ENCODE peak calls at places on chromosomes 5 and 9, in nine cellular contexts. F is PC-9, O is IMR-90, S is Karpas-422, B is GM23338, N is HepG2, W is fibroblast of lung, H is PC-3, U is H9. V is an unnamed sample.

GRCh38 chr5:32201140-32201539 is 27.0 kb upstream of the GOLPH3 start:
- DNase-seq in F (no peak), O (peak; percentile 46), S (no peak), B (no peak), N (peak; percentile 71), W (no peak), H (no peak), U (no peak), V (no peak)

GRCh38 chr9:99778308-99778707 is 43.4 kb upstream of the NR4A3 start:
- DNase-seq in F (peak; percentile 18), O (peak; percentile 89), S (no peak), B (no peak), N (no peak), W (peak; percentile 84), H (peak; percentile 78), U (no peak), V (peak; percentile 26)

GRCh38 chr5:61746836-61747575 is 414.9 kb downstream of the ZSWIM6 start:
- DNase-seq in F (no peak), O (no peak), S (no peak), B (no peak), N (no peak), W (peak; percentile 72), H (no peak), U (no peak), V (no peak)

GRCh38 chr9:97501972-97502221 is 431 bp downstream of the TMOD1 start:
- DNase-seq in F (no peak), O (no peak), S (no peak), B (peak; percentile 64), N (no peak), W (no peak), H (no peak), U (no peak), V (no peak)

GRCh38 chr9:112487799-112488345 is 1.2 kb downstream of the KIAA1958 start:
- DNase-seq in F (no peak), O (no peak), S (peak; percentile 52), B (no peak), N (no peak), W (peak; percentile 32), H (peak; percentile 5), U (no peak), V (no peak)

GRCh38 chr5:159324986-159325385 is 5.3 kb downstream of the IL12B start:
- DNase-seq in F (no peak), O (no peak), S (no peak), B (no peak), N (no peak), W (peak; percentile 45), H (no peak), U (no peak), V (no peak)

GRCh38 chr5:132883261-132883834 is 9.9 kb downstream of the LEAP2 start:
- DNase-seq in F (peak; percentile 18), O (peak; percentile 74), S (peak; percentile 80), B (peak; percentile 67), N (peak; percentile 78), W (peak; percentile 64), H (peak; percentile 63), U (peak; percentile 40), V (peak; percentile 11)

GRCh38 chr5:4613440-4613839 is 526.7 kb upstream of the ADAMTS16 start:
- DNase-seq in F (no peak), O (no peak), S (no peak), B (no peak), N (no peak), W (no peak), H (no peak), U (no peak), V (no peak)

GRCh38 chr9:69174645-69175487 is 789 bp downstream of the TJP2 start:
- DNase-seq in F (peak; percentile 65), O (peak; percentile 98), S (no peak), B (peak; percentile 78), N (peak; percentile 48), W (peak; percentile 99), H (peak; percentile 91), U (peak; percentile 55), V (no peak)

DNA sequence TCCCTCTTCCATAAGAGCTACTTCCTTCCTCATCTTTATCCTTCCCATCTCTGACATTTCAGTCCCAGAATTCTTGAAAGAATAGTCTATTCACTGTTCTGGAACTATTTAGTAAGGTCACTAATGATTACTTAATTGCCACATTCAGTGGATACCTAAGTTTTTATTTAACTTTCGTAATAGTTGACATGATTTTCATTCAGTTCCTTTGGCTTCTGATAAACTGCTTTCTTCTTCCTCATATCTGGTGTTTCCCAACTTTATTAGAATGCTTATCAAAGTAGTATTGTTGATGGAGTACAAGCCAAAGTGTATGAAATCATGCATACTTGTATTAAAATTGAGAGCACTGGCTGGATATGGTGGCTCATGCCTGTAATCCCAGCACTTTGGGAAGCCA is 10.8 kb downstream of the UBE2D2 start:
- DNase-seq in F (no peak), O (no peak), S (no peak), B (no peak), N (no peak), W (no peak), H (no peak), U (no peak), V (no peak)
- H3K4me2 ChIP-seq in F (no peak overlapping the region), O (no peak overlapping the region), S (no peak overlapping the region), B (no peak overlapping the region), N (no peak overlapping the region), W (no peak overlapping the region), H (no peak overlapping the region), U (no peak overlapping the region), V (no peak overlapping the region)

GRCh38 chr9:536597-537511 is 304.6 kb upstream of the DMRT1 start:
- DNase-seq in F (no peak), O (no peak), S (no peak), B (no peak), N (no peak), W (no peak), H (no peak), U (no peak), V (no peak)

GRCh38 chr9:530681-531080 is 310.8 kb upstream of the DMRT1 start:
- DNase-seq in F (peak; percentile 8), O (peak; percentile 2), S (no peak), B (no peak), N (no peak), W (peak; percentile 37), H (peak; percentile 60), U (no peak), V (no peak)

GRCh38 chr9:532707-533106 is 308.8 kb upstream of the DMRT1 start:
- DNase-seq in F (no peak), O (no peak), S (no peak), B (no peak), N (no peak), W (no peak), H (no peak), U (no peak), V (no peak)

GRCh38 chr9:534886-535285 is 306.6 kb upstream of the DMRT1 start:
- DNase-seq in F (peak; percentile 1), O (no peak), S (no peak), B (no peak), N (no peak), W (no peak), H (peak; percentile 60), U (no peak), V (no peak)

DNA sequence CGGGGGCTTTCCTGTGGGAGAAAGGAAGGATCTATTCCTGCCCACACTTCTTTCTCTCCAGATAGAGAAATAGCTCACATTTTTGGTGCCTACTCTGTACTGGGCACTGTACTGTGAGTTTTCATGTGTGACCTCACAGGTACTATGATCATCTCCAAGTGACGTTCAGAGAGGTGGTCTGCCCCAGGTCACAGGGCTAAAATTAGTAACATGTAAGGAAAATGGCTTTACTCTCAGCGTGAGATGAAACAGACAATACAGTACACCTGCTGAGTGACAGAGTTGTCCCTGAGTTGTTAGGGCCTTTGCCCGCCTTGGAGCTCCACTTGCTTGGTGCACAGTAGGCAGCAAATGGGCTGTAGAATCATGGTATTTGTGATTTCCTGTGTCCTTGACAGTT is 306.1 kb upstream of the DMRT1 start:
- DNase-seq in F (no peak), O (no peak), S (no peak), B (no peak), N (no peak), W (no peak), H (no peak), U (no peak), V (no peak)
- H3K4me1 ChIP-seq in F (no peaks in the 10 kb centered on the region), O (no peaks in the 10 kb centered on the region), S (peaks cover 75% of the 10 kb centered on the region), B (peaks cover 59% of the 10 kb centered on the region), N (no peaks in the 10 kb centered on the region), W (no peaks in the 10 kb centered on the region), H (peaks cover 19% of the 10 kb centered on the region), U (peaks cover 11% of the 10 kb centered on the region), V (peaks cover 38% of the 10 kb centered on the region)

GRCh38 chr5:19706776-19707175 is 281.2 kb downstream of the CDH18 start:
- DNase-seq in F (no peak), O (no peak), S (no peak), B (no peak), N (no peak), W (no peak), H (no peak), U (no peak), V (no peak)

GRCh38 chr5:19713740-19714139 is 274.3 kb downstream of the CDH18 start:
- DNase-seq in F (no peak), O (no peak), S (no peak), B (no peak), N (no peak), W (no peak), H (peak; percentile 17), U (no peak), V (no peak)

DNA sequence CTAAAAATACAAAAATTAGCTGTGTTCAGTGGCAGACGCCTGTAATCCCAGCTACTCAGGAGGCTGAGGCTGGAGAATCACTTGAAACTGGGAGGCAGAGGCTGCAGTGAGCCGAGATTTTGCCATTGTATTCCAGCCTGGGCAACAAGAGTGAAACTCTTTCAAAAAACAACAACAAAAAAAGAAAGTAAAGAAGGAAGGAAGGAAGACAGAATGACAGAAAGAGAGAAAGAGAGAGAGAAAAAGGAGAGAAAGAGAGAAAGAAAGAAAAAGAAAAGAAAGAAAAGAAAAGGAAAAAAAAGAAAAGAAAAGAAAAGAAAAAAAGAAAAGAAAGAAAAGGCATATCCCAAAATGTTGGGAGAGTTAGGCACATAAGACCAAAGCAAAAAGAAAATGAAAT is 278.6 kb downstream of the CDH18 start:
- DNase-seq in F (no peak), O (no peak), S (no peak), B (no peak), N (no peak), W (no peak), H (no peak), U (no peak), V (no peak)
- H3K4me2 ChIP-seq in F (no peak overlapping the region), O (no peak overlapping the region), S (no peak overlapping the region), B (no peak overlapping the region), N (no peak overlapping the region), W (no peak overlapping the region), H (no peak overlapping the region), U (no peak overlapping the region), V (no peak overlapping the region)

GRCh38 chr9:125238127-125238914 is 2.8 kb downstream of the HSPA5 start:
- DNase-seq in F (no peak), O (no peak), S (no peak), B (no peak), N (no peak), W (no peak), H (no peak), U (no peak), V (no peak)

GRCh38 chr9:125241000-125241862 is at the start of gene HSPA5:
- DNase-seq in F (peak; percentile 99), O (peak; percentile 100), S (peak; percentile 99), B (peak; percentile 100), N (peak; percentile 99), W (peak; percentile 100), H (peak; percentile 97), U (peak; percentile 100), V (peak; percentile 98)

GRCh38 chr9:125240649-125240999 is 519 bp downstream of the HSPA5 start:
- DNase-seq in F (peak; percentile 32), O (no peak), S (peak; percentile 61), B (peak; percentile 36), N (peak; percentile 19), W (peak; percentile 29), H (peak; percentile 22), U (no peak), V (no peak)

GRCh38 chr9:125239631-125240597 is 1.2 kb downstream of the HSPA5 start:
- DNase-seq in F (no peak), O (no peak), S (peak; percentile 56), B (no peak), N (no peak), W (no peak), H (no peak), U (no peak), V (no peak)

GRCh38 chr9:125238915-125239446 is 2.2 kb downstream of the HSPA5 start:
- DNase-seq in F (no peak), O (no peak), S (no peak), B (no peak), N (no peak), W (no peak), H (no peak), U (no peak), V (no peak)
- H3K4me1 ChIP-seq in F (peaks cover 52% of the 10 kb centered on the region), O (peaks cover 6% of the 10 kb centered on the region), S (peaks cover 29% of the 10 kb centered on the region), B (peaks cover 17% of the 10 kb centered on the region), N (peaks cover 63% of the 10 kb centered on the region), W (peaks cover 15% of the 10 kb centered on the region), H (peaks cover 50% of the 10 kb centered on the region), U (no peaks in the 10 kb centered on the region), V (peaks cover 42% of the 10 kb centered on the region)

V was measured in keratinocyte.